ENCODE peak calls at places on chromosome X, in five cellular contexts. One of them, this sample, is unnamed.

GRCh38 chrX:120761810-120762209 is 113.9 kb downstream of the CT47B1 start:
- DNase-seq in prostate gland: no peak
- DNase-seq in nucleus accumbens: no peak
- DNase-seq in NCI-H226: no peak
- DNase-seq in amygdala: no peak
- DNase-seq in this sample: no peak

GRCh38 chrX:38668788-38669187 is 107.4 kb downstream of the TSPAN7 start:
- DNase-seq in amygdala: no peak
- DNase-seq in nucleus accumbens: no peak
- DNase-seq in NCI-H226: no peak
- DNase-seq in prostate gland: no peak
- DNase-seq in this sample: no peak

GRCh38 chrX:13092455-13092941 is 48.1 kb upstream of the FAM9C start:
- DNase-seq in amygdala: no peak
- DNase-seq in nucleus accumbens: no peak
- DNase-seq in prostate gland: no peak
- DNase-seq in NCI-H226: no peak
- DNase-seq in this sample: no peak

GRCh38 chrX:113522814-113523213 is 682.2 kb upstream of the AMOT start:
- DNase-seq in amygdala: no peak
- DNase-seq in prostate gland: no peak
- DNase-seq in NCI-H226: no peak
- DNase-seq in nucleus accumbens: no peak
- DNase-seq in this sample: no peak

GRCh38 chrX:3268804-3269203 is 77.6 kb downstream of the MXRA5 start:
- DNase-seq in amygdala: no peak
- DNase-seq in nucleus accumbens: no peak
- DNase-seq in NCI-H226: peak
- DNase-seq in prostate gland: no peak
- DNase-seq in this sample: no peak

GRCh38 chrX:73838123-73838522 is 275.1 kb downstream of the CHIC1 start:
- DNase-seq in amygdala: no peak
- DNase-seq in prostate gland: no peak
- DNase-seq in nucleus accumbens: no peak
- DNase-seq in NCI-H226: no peak
- DNase-seq in this sample: no peak

GRCh38 chrX:134431894-134432293 is 28.1 kb upstream of the HPRT1 start:
- DNase-seq in amygdala: no peak
- DNase-seq in NCI-H226: peak
- DNase-seq in prostate gland: no peak
- DNase-seq in nucleus accumbens: no peak
- DNase-seq in this sample: no peak

GRCh38 chrX:153922932-153923857 is 2.9 kb downstream of the ARHGAP4 start:
- DNase-seq in amygdala: no peak
- DNase-seq in nucleus accumbens: no peak
- DNase-seq in NCI-H226: peak
- DNase-seq in prostate gland: peak
- DNase-seq in this sample: peak

GRCh38 chrX:143298663-143299241 is 218.5 kb downstream of the SPANXN3 start:
- DNase-seq in NCI-H226: no peak
- DNase-seq in nucleus accumbens: no peak
- DNase-seq in prostate gland: no peak
- DNase-seq in amygdala: no peak
- DNase-seq in this sample: no peak

GRCh38 chrX:48826135-48826875 is at the start of gene ERAS:
- DNase-seq in nucleus accumbens: no peak
- DNase-seq in amygdala: no peak
- DNase-seq in prostate gland: no peak
- DNase-seq in NCI-H226: no peak
- DNase-seq in this sample: no peak

GRCh38 chrX:37347420-37347819 is 1.7 kb upstream of the PRRG1 start:
- DNase-seq in NCI-H226: peak
- DNase-seq in amygdala: no peak
- DNase-seq in nucleus accumbens: no peak
- DNase-seq in prostate gland: no peak
- DNase-seq in this sample: no peak

GRCh38 chrX:129726307-129727111 is 12.3 kb upstream of the XPNPEP2 start:
- DNase-seq in prostate gland: peak
- DNase-seq in nucleus accumbens: peak
- DNase-seq in NCI-H226: peak
- DNase-seq in amygdala: peak
- DNase-seq in this sample: peak

GRCh38 chrX:110412971-110413726 is 54.5 kb downstream of the RTL9 start:
- DNase-seq in prostate gland: peak
- DNase-seq in NCI-H226: peak
- DNase-seq in amygdala: peak
- DNase-seq in nucleus accumbens: peak
- DNase-seq in this sample: peak

GRCh38 chrX:109624022-109624421 is 950 bp downstream of the KCNE5 start:
- DNase-seq in prostate gland: no peak
- DNase-seq in nucleus accumbens: no peak
- DNase-seq in amygdala: no peak
- DNase-seq in NCI-H226: no peak
- DNase-seq in this sample: no peak

GRCh38 chrX:77910108-77910840 is at the start of gene ATP7A:
- DNase-seq in nucleus accumbens: peak
- DNase-seq in prostate gland: peak
- DNase-seq in NCI-H226: peak
- DNase-seq in amygdala: peak
- DNase-seq in this sample: peak

GRCh38 chrX:19912-20571 is 261.1 kb upstream of the PLCXD1 start:
- DNase-seq in nucleus accumbens: no peak
- DNase-seq in NCI-H226: peak
- DNase-seq in prostate gland: no peak
- DNase-seq in amygdala: no peak
- DNase-seq in this sample: no peak

GRCh38 chrX:2967998-2968909 is 38.1 kb upstream of the ARSH start:
- DNase-seq in NCI-H226: no peak
- DNase-seq in amygdala: no peak
- DNase-seq in prostate gland: peak
- DNase-seq in nucleus accumbens: no peak
- DNase-seq in this sample: no peak

GRCh38 chrX:38717871-38718270 is 83.4 kb upstream of the MID1IP1 start:
- DNase-seq in prostate gland: no peak
- DNase-seq in NCI-H226: no peak
- DNase-seq in nucleus accumbens: no peak
- DNase-seq in amygdala: no peak
- DNase-seq in this sample: no peak

GRCh38 chrX:68874076-68874475 is 45.3 kb downstream of the EFNB1 start:
- DNase-seq in prostate gland: no peak
- DNase-seq in amygdala: no peak
- DNase-seq in NCI-H226: no peak
- DNase-seq in nucleus accumbens: no peak
- DNase-seq in this sample: no peak

GRCh38 chrX:15143050-15143824 is 126.6 kb downstream of the ASB9 start:
- DNase-seq in prostate gland: peak
- DNase-seq in nucleus accumbens: no peak
- DNase-seq in NCI-H226: peak
- DNase-seq in amygdala: no peak
- DNase-seq in this sample: peak

GRCh38 chrX:3384330-3384729 is 37.9 kb upstream of the MXRA5 start:
- DNase-seq in amygdala: no peak
- DNase-seq in prostate gland: no peak
- DNase-seq in NCI-H226: peak
- DNase-seq in nucleus accumbens: no peak
- DNase-seq in this sample: no peak

GRCh38 chrX:30777575-30777974 is 111.5 kb downstream of the TAB3 start:
- DNase-seq in prostate gland: no peak
- DNase-seq in NCI-H226: no peak
- DNase-seq in amygdala: no peak
- DNase-seq in nucleus accumbens: no peak
- DNase-seq in this sample: no peak

GRCh38 chrX:129979207-129979920 is 3.1 kb upstream of the BCORL1 start:
- DNase-seq in NCI-H226: no peak
- DNase-seq in nucleus accumbens: no peak
- DNase-seq in prostate gland: no peak
- DNase-seq in amygdala: no peak
- DNase-seq in this sample: no peak

GRCh38 chrX:24264383-24264782 is 49.5 kb downstream of the SUPT20HL2 start:
- DNase-seq in NCI-H226: no peak
- DNase-seq in nucleus accumbens: no peak
- DNase-seq in prostate gland: no peak
- DNase-seq in amygdala: no peak
- DNase-seq in this sample: no peak

GRCh38 chrX:23952984-23953907 is 45.4 kb downstream of the CXorf58 start:
- DNase-seq in amygdala: no peak
- DNase-seq in prostate gland: no peak
- DNase-seq in nucleus accumbens: no peak
- DNase-seq in NCI-H226: no peak
- DNase-seq in this sample: no peak

GRCh38 chrX:46849933-46850332 is 13.1 kb downstream of the RP2 start:
- DNase-seq in NCI-H226: no peak
- DNase-seq in prostate gland: no peak
- DNase-seq in nucleus accumbens: no peak
- DNase-seq in amygdala: no peak
- DNase-seq in this sample: no peak

GRCh38 chrX:16167181-16167580 is at the start of gene MAGEB17:
- DNase-seq in NCI-H226: no peak
- DNase-seq in amygdala: no peak
- DNase-seq in prostate gland: no peak
- DNase-seq in nucleus accumbens: no peak
- DNase-seq in this sample: no peak

GRCh38 chrX:103017542-103017941 is 46.4 kb downstream of the BEX1 start:
- DNase-seq in NCI-H226: no peak
- DNase-seq in amygdala: no peak
- DNase-seq in nucleus accumbens: no peak
- DNase-seq in prostate gland: no peak
- DNase-seq in this sample: no peak

GRCh38 chrX:121831601-121832000 is 784.2 kb downstream of the GLUD2 start:
- DNase-seq in prostate gland: no peak
- DNase-seq in NCI-H226: no peak
- DNase-seq in nucleus accumbens: no peak
- DNase-seq in amygdala: no peak
- DNase-seq in this sample: no peak

GRCh38 chrX:150525061-150525919 is 43.1 kb upstream of the MTM1 start:
- DNase-seq in NCI-H226: no peak
- DNase-seq in prostate gland: no peak
- DNase-seq in amygdala: peak
- DNase-seq in nucleus accumbens: peak
- DNase-seq in this sample: peak

GRCh38 chrX:111728096-111728495 is 47.1 kb downstream of the ALG13 start:
- DNase-seq in prostate gland: no peak
- DNase-seq in nucleus accumbens: no peak
- DNase-seq in amygdala: no peak
- DNase-seq in NCI-H226: no peak
- DNase-seq in this sample: no peak

GRCh38 chrX:24487576-24487975 is 22.5 kb downstream of the PDK3 start:
- DNase-seq in amygdala: no peak
- DNase-seq in prostate gland: no peak
- DNase-seq in nucleus accumbens: no peak
- DNase-seq in NCI-H226: no peak
- DNase-seq in this sample: no peak

GRCh38 chrX:153769158-153769864 is 5.3 kb downstream of the PLXNB3 start:
- DNase-seq in NCI-H226: no peak
- DNase-seq in amygdala: no peak
- DNase-seq in nucleus accumbens: no peak
- DNase-seq in prostate gland: no peak
- DNase-seq in this sample: no peak

GRCh38 chrX:1928805-1929204 is 313.9 kb downstream of the ASMT start:
- DNase-seq in amygdala: no peak
- DNase-seq in prostate gland: no peak
- DNase-seq in nucleus accumbens: no peak
- DNase-seq in NCI-H226: no peak
- DNase-seq in this sample: no peak

GRCh38 chrX:38304010-38304409 is 23.3 kb downstream of the RPGR start:
- DNase-seq in prostate gland: no peak
- DNase-seq in NCI-H226: no peak
- DNase-seq in nucleus accumbens: no peak
- DNase-seq in amygdala: no peak
- DNase-seq in this sample: no peak

GRCh38 chrX:69237228-69237627 is 72.0 kb upstream of the PJA1 start:
- DNase-seq in NCI-H226: no peak
- DNase-seq in prostate gland: no peak
- DNase-seq in nucleus accumbens: no peak
- DNase-seq in amygdala: no peak
- DNase-seq in this sample: no peak

This sample was measured in left lobe of liver.